ENCODE peak calls at places on chromosomes 4 and X, in seven cellular contexts. G, Z, M, C, O, J and Y are unnamed samples.

GRCh38 chr4:41465135-41465761 is 72.7 kb upstream of the LIMCH1 start:
- DNase-seq in O (no peak), Z (no peak), J (no peak), G (no peak), M (no peak), C (no peak), Y (no peak)

GRCh38 chr4:152164561-152164960 is 371.3 kb downstream of the FBXW7 start:
- DNase-seq in J (no peak), G (no peak), Z (no peak), O (no peak), M (no peak), C (no peak), Y (no peak)

GRCh38 chr4:126458993-126459392 is 1144.2 kb downstream of the FAT4 start:
- DNase-seq in C (no peak), Z (no peak), J (no peak), M (peak; percentile 33), O (no peak), G (no peak), Y (no peak)

GRCh38 chrX:145825896-145826295 is 8.3 kb downstream of the SLITRK2 start:
- DNase-seq in O (no peak), G (no peak), J (no peak), C (no peak), Z (no peak), M (no peak), Y (no peak)

GRCh38 chrX:121579016-121579760 is 531.8 kb downstream of the GLUD2 start:
- DNase-seq in C (peak; percentile 7), J (no peak), O (no peak), Z (no peak), G (peak; percentile 4), M (peak; percentile 3), Y (no peak)

GRCh38 chr4:172881645-172882044 is 287.0 kb upstream of the GALNT7 start:
- DNase-seq in Z (no peak), C (no peak), M (no peak), O (no peak), J (no peak), G (no peak), Y (no peak)

GRCh38 chrX:18895157-18895952 is 88.6 kb downstream of the PHKA2 start:
- DNase-seq in J (no peak), G (no peak), Z (no peak), C (no peak), O (no peak), M (peak; percentile 49), Y (no peak)

GRCh38 chrX:122555925-122556324 is 628.2 kb upstream of the GRIA3 start:
- DNase-seq in G (no peak), Z (no peak), J (no peak), O (no peak), M (no peak), C (no peak), Y (no peak)

GRCh38 chr4:102263024-102263787 is 82.1 kb downstream of the SLC39A8 start:
- DNase-seq in J (no peak), G (no peak), Z (no peak), O (no peak), C (peak; percentile 41), M (peak; percentile 48), Y (no peak)

GRCh38 chr4:13143234-13143633 is 340.9 kb downstream of the RAB28 start:
- DNase-seq in J (no peak), G (no peak), C (no peak), Z (no peak), M (peak; percentile 44), O (no peak), Y (no peak)

GRCh38 chr4:14180983-14181601 is 553.6 kb upstream of the BOD1L1 start:
- DNase-seq in Z (no peak), G (no peak), M (no peak), O (peak; percentile 38), J (no peak), C (no peak), Y (no peak)

GRCh38 chr4:68466751-68467150 is 19.5 kb downstream of the TMPRSS11E start:
- DNase-seq in J (no peak), O (no peak), C (no peak), Z (no peak), M (no peak), G (no peak), Y (no peak)

GRCh38 chr4:1041147-1041935 is 29.9 kb downstream of the FGFRL1 start:
- DNase-seq in C (no peak), M (no peak), G (peak; percentile 84), O (peak; percentile 43), Z (no peak), J (no peak), Y (no peak)

GRCh38 chr4:1113311-1114009 is at the start of gene RNF212:
- DNase-seq in M (peak; percentile 79), C (no peak), G (no peak), J (peak; percentile 54), O (peak; percentile 32), Z (peak; percentile 42), Y (no peak)

GRCh38 chrX:45709381-45709780 is 508.7 kb upstream of the DIPK2B start:
- DNase-seq in M (no peak), O (no peak), G (no peak), C (no peak), Z (no peak), J (no peak), Y (no peak)

GRCh38 chrX:23694606-23695005 is 27.3 kb downstream of the PRDX4 start:
- DNase-seq in J (no peak), C (peak; percentile 39), M (peak; percentile 67), O (peak; percentile 64), G (peak; percentile 47), Z (no peak), Y (no peak)

GRCh38 chrX:134431894-134432293 is 28.1 kb upstream of the HPRT1 start:
- DNase-seq in J (no peak), M (no peak), C (no peak), G (no peak), O (no peak), Z (no peak), Y (no peak)

GRCh38 chr4:6107886-6108285 is 89.7 kb upstream of the C4orf50 start:
- DNase-seq in J (no peak), C (no peak), O (no peak), G (no peak), Z (no peak), M (no peak), Y (no peak)

GRCh38 chr4:108210989-108211725 is 42.4 kb upstream of the LEF1 start:
- DNase-seq in J (no peak), C (no peak), M (no peak), O (no peak), G (no peak), Z (no peak), Y (no peak)

GRCh38 chr4:158254328-158254727 is 44.0 kb downstream of the TMEM144 start:
- DNase-seq in C (no peak), M (no peak), Z (no peak), O (no peak), G (no peak), J (no peak), Y (no peak)
- H3K27ac ChIP-seq in C (no peak overlapping the region), M (no peak overlapping the region), Z (no peak overlapping the region), O (no peak overlapping the region), G (no peak overlapping the region), J (no peak overlapping the region), Y (no peak overlapping the region)

GRCh38 chr4:140096483-140096861 is 57.5 kb downstream of the MAML3 start:
- DNase-seq in G (no peak), C (no peak), J (no peak), Z (peak; percentile 50), M (no peak), O (no peak), Y (no peak)
- H3K4me1 ChIP-seq in G (no peaks in the 10 kb centered on the region), C (no peaks in the 10 kb centered on the region), J (peaks cover 74% of the 10 kb centered on the region), Z (peaks cover 76% of the 10 kb centered on the region), M (peaks cover 68% of the 10 kb centered on the region), O (peaks cover 87% of the 10 kb centered on the region), Y (peaks cover 83% of the 10 kb centered on the region)

DNA sequence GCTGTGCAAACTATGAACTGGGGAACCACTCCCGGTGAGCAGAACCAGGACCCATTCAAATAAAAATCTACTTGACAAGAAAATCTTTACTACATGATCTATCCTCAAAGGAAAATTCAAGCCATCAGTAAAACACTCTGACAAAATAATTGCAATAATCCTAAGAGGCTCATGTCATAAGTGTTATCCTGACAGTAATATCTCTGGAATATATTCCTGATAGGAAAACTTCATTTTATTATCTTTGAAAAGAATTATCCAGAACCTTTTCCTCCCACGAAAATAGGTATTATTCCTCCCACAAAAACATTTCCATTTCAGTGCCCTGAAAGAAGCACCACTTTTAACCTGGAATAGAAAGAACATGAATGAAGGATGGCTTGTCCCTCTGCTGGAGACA is 357.7 kb upstream of the PCDH7 start:
- DNase-seq in J (no peak), G (no peak), Z (no peak), M (no peak), C (no peak), O (no peak), Y (no peak)
- TF ChIP-seq POLR2AphosphoS5 in J (no peak), G (no peak), Z (no peak), M (no peak), C (no peak), O (no peak), Y (no peak)

GRCh38 chr4:24282446-24282845 is 301.9 kb downstream of the DHX15 start:
- DNase-seq in J (no peak), G (no peak), C (no peak), Z (no peak), M (no peak), O (no peak), Y (no peak)
- H3K27ac ChIP-seq in J (no peak overlapping the region), G (no peak overlapping the region), C (no peak overlapping the region), Z (no peak overlapping the region), M (no peak overlapping the region), O (no peak overlapping the region), Y (no peak overlapping the region)